ENCODE peak calls at places on chromosomes 16 and 17, in ten cellular contexts. J is GM04504; A is left colon; I is cardiac muscle cell; X is GM12865; G is SIG-M5; Z is activated CD4-positive, alpha-beta T cell treated with anti-CD3 and anti-CD28 coated beads for 48 hours; Q is frontal cortex; T is fibroblast of mammary gland; B is AG10803. M is an unnamed sample.

GRCh38 chr17:79091373-79091670 is 16.7 kb downstream of the ENGASE start:
- DNase-seq in T (no peak), A (no peak), B (no peak), G (no peak), X (no peak), I (no peak), Z (no peak), J (no peak), Q (no peak), M (no peak)

GRCh38 chr16:47888734-47889133 is 267.1 kb downstream of the ABCC12 start:
- DNase-seq in J (no peak), I (no peak), Z (no peak), B (no peak), X (no peak), A (no peak), T (no peak), G (no peak), Q (no peak), M (no peak)

GRCh38 chr16:64656471-64656870 is 465.4 kb downstream of the CDH11 start:
- DNase-seq in X (no peak), G (no peak), A (no peak), T (no peak), Z (no peak), Q (no peak), J (no peak), B (no peak), I (no peak), M (no peak)

GRCh38 chr16:74563828-74564263 is 43.1 kb downstream of the GLG1 start:
- DNase-seq in X (no peak), J (peak), A (no peak), Q (no peak), T (peak), B (peak), G (peak), I (no peak), Z (peak), M (no peak)

GRCh38 chr17:8941520-8941919 is 24.0 kb downstream of the PIK3R5 start:
- DNase-seq in I (no peak), Q (no peak), T (no peak), A (peak), J (no peak), X (peak), Z (peak), B (no peak), G (no peak), M (no peak)

GRCh38 chr17:29572691-29573557 is 4.4 kb downstream of the TP53I13 start:
- DNase-seq in Z (peak), J (no peak), G (no peak), X (peak), A (peak), T (peak), Q (peak), B (peak), I (peak), M (no peak)

GRCh38 chr17:77735341-77736206 is 222.9 kb upstream of the TNRC6C start:
- DNase-seq in T (no peak), G (no peak), Q (peak), Z (no peak), X (no peak), B (no peak), I (peak), J (no peak), A (no peak), M (peak)

GRCh38 chr16:89575247-89576172 is at the start of gene CPNE7:
- DNase-seq in Z (no peak), X (no peak), T (no peak), A (no peak), I (peak), B (no peak), G (no peak), J (no peak), Q (peak), M (no peak)

GRCh38 chr16:20933589-20933988 is 33.0 kb downstream of the LYRM1 start:
- DNase-seq in I (no peak), B (no peak), T (no peak), J (no peak), X (no peak), Q (no peak), Z (no peak), A (no peak), G (no peak), M (no peak)

GRCh38 chr17:55444471-55445441 is 23.1 kb upstream of the MMD start:
- DNase-seq in T (peak), A (no peak), B (no peak), J (no peak), Z (no peak), X (peak), G (no peak), I (no peak), Q (no peak), M (no peak)

GRCh38 chr16:19886061-19886792 is 1.6 kb upstream of the GPRC5B start:
- DNase-seq in Q (peak), J (peak), B (peak), Z (peak), T (peak), X (peak), A (peak), G (peak), I (peak), M (peak)

GRCh38 chr16:85871756-85872155 is 27.2 kb upstream of the IRF8 start:
- DNase-seq in X (no peak), B (no peak), Z (no peak), A (no peak), J (no peak), I (no peak), Q (no peak), G (no peak), T (no peak), M (no peak)

GRCh38 chr17:1008008-1008761 is 11.3 kb downstream of the TIMM22 start:
- DNase-seq in I (no peak), T (peak), A (no peak), Z (no peak), Q (peak), G (no peak), X (no peak), B (peak), J (no peak), M (no peak)

GRCh38 chr16:82456683-82457082 is 170.1 kb upstream of the CDH13 start:
- DNase-seq in J (peak), A (peak), B (peak), X (peak), Z (peak), Q (peak), T (peak), I (peak), G (no peak), M (no peak)

GRCh38 chr17:37110012-37110701 is 161.4 kb downstream of the AATF start:
- DNase-seq in X (no peak), Q (no peak), G (no peak), T (no peak), J (no peak), Z (no peak), B (no peak), A (no peak), I (no peak), M (peak)

GRCh38 chr16:89292443-89293078 is 75.1 kb downstream of the ZNF778 start:
- DNase-seq in I (no peak), X (no peak), Q (no peak), A (no peak), G (no peak), J (no peak), B (no peak), Z (no peak), T (no peak), M (no peak)

GRCh38 chr16:53962041-53962440 is 258.1 kb downstream of the FTO start:
- DNase-seq in B (no peak), Q (no peak), A (no peak), T (no peak), J (no peak), G (no peak), I (no peak), X (no peak), Z (no peak), M (no peak)

GRCh38 chr17:17033466-17033865 is 8.8 kb upstream of the MPRIP start:
- DNase-seq in J (no peak), X (no peak), Z (no peak), B (no peak), A (no peak), T (no peak), I (no peak), G (no peak), Q (no peak), M (no peak)

GRCh38 chr17:10019941-10020403 is 114.9 kb upstream of the RCVRN start:
- DNase-seq in I (no peak), X (no peak), J (no peak), Z (no peak), Q (no peak), T (no peak), A (no peak), G (no peak), B (peak), M (no peak)

GRCh38 chr17:66691644-66692500 is 143.0 kb upstream of the CACNG5 start:
- DNase-seq in B (no peak), Z (no peak), I (no peak), J (no peak), A (peak), G (no peak), Q (no peak), X (peak), T (peak), M (no peak)

GRCh38 chr17:48236681-48237134 is 129.1 kb downstream of the SNX11 start:
- DNase-seq in T (peak), G (no peak), A (no peak), J (no peak), Q (no peak), X (peak), B (peak), I (no peak), Z (no peak), M (no peak)

GRCh38 chr16:52488837-52489289 is 58.1 kb downstream of the TOX3 start:
- DNase-seq in I (no peak), G (no peak), B (no peak), T (no peak), Q (no peak), X (no peak), J (no peak), Z (no peak), A (no peak), M (no peak)

GRCh38 chr17:80760501-80760900 is 215.9 kb downstream of the RPTOR start:
- DNase-seq in A (peak), I (no peak), Z (no peak), T (no peak), B (no peak), Q (no peak), X (no peak), G (no peak), J (no peak), M (no peak)

GRCh38 chr17:58918879-58919278 is 163.2 kb downstream of the PPM1E start:
- DNase-seq in T (no peak), Q (no peak), J (no peak), A (no peak), Z (no peak), B (no peak), G (no peak), I (no peak), X (no peak), M (peak)

GRCh38 chr17:65143899-65144590 is 6.9 kb downstream of the RGS9 start:
- DNase-seq in G (no peak), T (no peak), I (no peak), A (no peak), B (no peak), J (no peak), Q (no peak), X (no peak), Z (no peak), M (no peak)

GRCh38 chr16:55502801-55503366 is 6.0 kb upstream of the LPCAT2 start:
- DNase-seq in Z (no peak), I (peak), G (no peak), X (no peak), Q (peak), T (peak), A (peak), B (peak), J (peak), M (no peak)

GRCh38 chr17:46842835-46843234 is 8.5 kb upstream of the WNT9B start:
- DNase-seq in T (peak), X (peak), J (no peak), B (no peak), A (no peak), Q (no peak), G (no peak), Z (no peak), I (no peak), M (no peak)

GRCh38 chr17:46943511-46944393 is 20.8 kb downstream of the GOSR2 start:
- DNase-seq in G (no peak), T (peak), X (no peak), J (no peak), Z (peak), Q (no peak), A (peak), B (no peak), I (no peak), M (peak)

M was measured in NCI-H2227 treated with DMSO at 0.1 percent for 48 hours.